ENCODE peak calls at places on chromosomes 13 and 19, in four cellular contexts. One of them, this sample, is unnamed.

GRCh38 chr13:78437781-78438180 is 165.6 kb downstream of the POU4F1 start:
- DNase-seq in psoas muscle: no peak
- DNase-seq in fibroblast of mammary gland: no peak
- DNase-seq in astrocyte of the spinal cord: no peak
- DNase-seq in this sample: no peak

GRCh38 chr13:97122381-97122996 is 99.6 kb upstream of the MBNL2 start:
- DNase-seq in psoas muscle: no peak
- DNase-seq in fibroblast of mammary gland: peak; percentile 76
- DNase-seq in astrocyte of the spinal cord: peak; percentile 69
- DNase-seq in this sample: peak; percentile 78

GRCh38 chr19:2478324-2478755 is 2.4 kb downstream of the GADD45B start:
- DNase-seq in psoas muscle: peak; percentile 77
- DNase-seq in fibroblast of mammary gland: peak; percentile 72
- DNase-seq in astrocyte of the spinal cord: peak; percentile 71
- DNase-seq in this sample: peak; percentile 81

GRCh38 chr13:23866420-23867026 is 22.7 kb downstream of the MIPEP start:
- DNase-seq in psoas muscle: no peak
- DNase-seq in fibroblast of mammary gland: peak; percentile 44
- DNase-seq in astrocyte of the spinal cord: no peak
- DNase-seq in this sample: no peak

GRCh38 chr19:15448778-15449619 is 757 bp downstream of the WIZ start:
- DNase-seq in psoas muscle: no peak
- DNase-seq in fibroblast of mammary gland: no peak
- DNase-seq in astrocyte of the spinal cord: no peak
- DNase-seq in this sample: peak; percentile 41

GRCh38 chr19:39236527-39236926 is 8.3 kb downstream of the IFNL3 start:
- DNase-seq in psoas muscle: no peak
- DNase-seq in fibroblast of mammary gland: no peak
- DNase-seq in astrocyte of the spinal cord: no peak
- DNase-seq in this sample: no peak

GRCh38 chr19:5342573-5343201 is 2.1 kb upstream of the PTPRS start:
- DNase-seq in psoas muscle: no peak
- DNase-seq in fibroblast of mammary gland: no peak
- DNase-seq in astrocyte of the spinal cord: no peak
- DNase-seq in this sample: no peak

GRCh38 chr13:97030705-97031452 is 36.6 kb upstream of the OXGR1 start:
- DNase-seq in psoas muscle: no peak
- DNase-seq in fibroblast of mammary gland: peak; percentile 77
- DNase-seq in astrocyte of the spinal cord: peak; percentile 66
- DNase-seq in this sample: peak; percentile 67

GRCh38 chr13:41059896-41060722 is 1.2 kb upstream of the WBP4 start:
- DNase-seq in psoas muscle: peak; percentile 94
- DNase-seq in fibroblast of mammary gland: peak; percentile 89
- DNase-seq in astrocyte of the spinal cord: peak; percentile 92
- DNase-seq in this sample: peak; percentile 90

GRCh38 chr19:7461841-7462629 is 26.8 kb downstream of the PEX11G start:
- DNase-seq in psoas muscle: no peak
- DNase-seq in fibroblast of mammary gland: no peak
- DNase-seq in astrocyte of the spinal cord: no peak
- DNase-seq in this sample: no peak

GRCh38 chr19:6730153-6730804 is 7.1 kb downstream of the GPR108 start:
- DNase-seq in psoas muscle: no peak
- DNase-seq in fibroblast of mammary gland: peak; percentile 12
- DNase-seq in astrocyte of the spinal cord: no peak
- DNase-seq in this sample: no peak

GRCh38 chr19:16627194-16627927 is 643 bp downstream of the MED26 start:
- DNase-seq in psoas muscle: no peak
- DNase-seq in fibroblast of mammary gland: no peak
- DNase-seq in astrocyte of the spinal cord: no peak
- DNase-seq in this sample: no peak

GRCh38 chr13:37526710-37527446 is 71.7 kb downstream of the POSTN start:
- DNase-seq in psoas muscle: no peak
- DNase-seq in fibroblast of mammary gland: peak; percentile 94
- DNase-seq in astrocyte of the spinal cord: peak; percentile 65
- DNase-seq in this sample: peak; percentile 37

GRCh38 chr13:106432636-106433035 is 102.8 kb downstream of the EFNB2 start:
- DNase-seq in psoas muscle: no peak
- DNase-seq in fibroblast of mammary gland: peak; percentile 33
- DNase-seq in astrocyte of the spinal cord: no peak
- DNase-seq in this sample: peak; percentile 20

GRCh38 chr13:31276386-31276785 is 76.6 kb downstream of the B3GLCT start:
- DNase-seq in psoas muscle: no peak
- DNase-seq in fibroblast of mammary gland: no peak
- DNase-seq in astrocyte of the spinal cord: no peak
- DNase-seq in this sample: no peak

GRCh38 chr13:79307866-79308298 is 98.2 kb downstream of the RBM26 start:
- DNase-seq in psoas muscle: no peak
- DNase-seq in fibroblast of mammary gland: peak; percentile 52
- DNase-seq in astrocyte of the spinal cord: peak; percentile 11
- DNase-seq in this sample: peak; percentile 24

GRCh38 chr13:88979465-88980180 is 1308.5 kb downstream of the SLITRK5 start:
- DNase-seq in psoas muscle: no peak
- DNase-seq in fibroblast of mammary gland: no peak
- DNase-seq in astrocyte of the spinal cord: no peak
- DNase-seq in this sample: no peak

GRCh38 chr13:44803390-44803789 is 185.9 kb downstream of the NUFIP1 start:
- DNase-seq in psoas muscle: no peak
- DNase-seq in fibroblast of mammary gland: no peak
- DNase-seq in astrocyte of the spinal cord: no peak
- DNase-seq in this sample: no peak

GRCh38 chr19:2273356-2274184 is 8.4 kb downstream of the PEAK3 start:
- DNase-seq in psoas muscle: peak; percentile 84
- DNase-seq in fibroblast of mammary gland: peak; percentile 73
- DNase-seq in astrocyte of the spinal cord: peak; percentile 54
- DNase-seq in this sample: peak; percentile 82

GRCh38 chr13:60226507-60226906 is 62.8 kb upstream of the DIAPH3 start:
- DNase-seq in psoas muscle: no peak
- DNase-seq in fibroblast of mammary gland: peak; percentile 35
- DNase-seq in astrocyte of the spinal cord: peak; percentile 6
- DNase-seq in this sample: peak; percentile 36

GRCh38 chr13:33251131-33251629 is 34.4 kb downstream of the STARD13 start:
- DNase-seq in psoas muscle: peak; percentile 34
- DNase-seq in fibroblast of mammary gland: peak; percentile 98
- DNase-seq in astrocyte of the spinal cord: peak; percentile 97
- DNase-seq in this sample: peak; percentile 96

GRCh38 chr19:28601723-28602440 is 611.1 kb downstream of the UQCRFS1 start:
- DNase-seq in psoas muscle: no peak
- DNase-seq in fibroblast of mammary gland: no peak
- DNase-seq in astrocyte of the spinal cord: no peak
- DNase-seq in this sample: no peak
- H3K4me3 ChIP-seq in psoas muscle: no peak overlapping the region
- H3K4me3 ChIP-seq in fibroblast of mammary gland: no peak overlapping the region
- H3K4me3 ChIP-seq in astrocyte of the spinal cord: no peak overlapping the region
- H3K4me3 ChIP-seq in this sample: no peak overlapping the region

GRCh38 chr13:73722120-73722519 is 412.1 kb downstream of the KLF12 start:
- DNase-seq in psoas muscle: no peak
- DNase-seq in fibroblast of mammary gland: peak; percentile 58
- DNase-seq in astrocyte of the spinal cord: peak; percentile 61
- DNase-seq in this sample: peak; percentile 20
- TF ChIP-seq CTCF in psoas muscle: no peak
- TF ChIP-seq CTCF in fibroblast of mammary gland: peak; percentile 48
- TF ChIP-seq CTCF in astrocyte of the spinal cord: peak; percentile 52
- TF ChIP-seq CTCF in this sample: peak; percentile 46

GRCh38 chr19:51798127-51798526 is 3.2 kb downstream of the FPR3 start:
- DNase-seq in psoas muscle: no peak
- DNase-seq in fibroblast of mammary gland: no peak
- DNase-seq in astrocyte of the spinal cord: no peak
- DNase-seq in this sample: no peak

GRCh38 chr19:51799998-51800848 is 5.3 kb downstream of the FPR3 start:
- DNase-seq in psoas muscle: no peak
- DNase-seq in fibroblast of mammary gland: peak; percentile 61
- DNase-seq in astrocyte of the spinal cord: peak; percentile 6
- DNase-seq in this sample: peak; percentile 12

GRCh38 chr19:51800849-51801244 is 5.9 kb downstream of the FPR3 start:
- DNase-seq in psoas muscle: no peak
- DNase-seq in fibroblast of mammary gland: no peak
- DNase-seq in astrocyte of the spinal cord: no peak
- DNase-seq in this sample: no peak

GRCh38 chr19:51798958-51799310 is 4.0 kb downstream of the FPR3 start:
- DNase-seq in psoas muscle: peak; percentile 45
- DNase-seq in fibroblast of mammary gland: no peak
- DNase-seq in astrocyte of the spinal cord: no peak
- DNase-seq in this sample: no peak

GRCh38 chr19:51799311-51799997 is 4.5 kb downstream of the FPR3 start:
- DNase-seq in psoas muscle: peak; percentile 73
- DNase-seq in fibroblast of mammary gland: peak; percentile 97
- DNase-seq in astrocyte of the spinal cord: peak; percentile 94
- DNase-seq in this sample: peak; percentile 95
- H3K4me3 ChIP-seq in psoas muscle: no peak overlapping the region
- H3K4me3 ChIP-seq in fibroblast of mammary gland: peak overlapping the region; percentile 1
- H3K4me3 ChIP-seq in astrocyte of the spinal cord: no peak overlapping the region
- H3K4me3 ChIP-seq in this sample: peak overlapping the region; percentile 12

GRCh38 chr13:68440874-68441273 is 1210.7 kb upstream of the PCDH9 start:
- DNase-seq in psoas muscle: no peak
- DNase-seq in fibroblast of mammary gland: no peak
- DNase-seq in astrocyte of the spinal cord: no peak
- DNase-seq in this sample: no peak

DNA sequence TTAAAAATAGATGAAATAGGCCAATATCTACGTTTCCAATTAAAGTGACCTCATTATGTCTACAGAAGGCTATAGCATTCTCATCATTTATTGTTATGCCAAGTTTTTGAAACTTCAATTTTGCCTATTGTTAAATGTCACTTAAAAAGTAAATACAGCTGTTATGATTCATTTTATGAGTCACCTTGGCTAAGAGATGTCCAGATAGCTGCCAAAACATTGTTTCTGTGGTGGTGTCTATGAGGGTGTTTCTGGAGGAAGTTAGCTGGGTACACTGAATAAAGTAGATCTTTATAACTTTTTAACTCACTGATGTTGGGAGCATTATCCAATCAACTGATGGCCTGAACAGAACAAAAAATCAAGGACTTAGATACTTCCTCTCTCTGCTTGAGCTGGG is 1209.7 kb upstream of the PCDH9 start:
- DNase-seq in psoas muscle: no peak
- DNase-seq in fibroblast of mammary gland: peak; percentile 34
- DNase-seq in astrocyte of the spinal cord: peak; percentile 81
- DNase-seq in this sample: no peak
- TF ChIP-seq CTCF in psoas muscle: no peak
- TF ChIP-seq CTCF in fibroblast of mammary gland: no peak
- TF ChIP-seq CTCF in astrocyte of the spinal cord: no peak
- TF ChIP-seq CTCF in this sample: no peak

DNA sequence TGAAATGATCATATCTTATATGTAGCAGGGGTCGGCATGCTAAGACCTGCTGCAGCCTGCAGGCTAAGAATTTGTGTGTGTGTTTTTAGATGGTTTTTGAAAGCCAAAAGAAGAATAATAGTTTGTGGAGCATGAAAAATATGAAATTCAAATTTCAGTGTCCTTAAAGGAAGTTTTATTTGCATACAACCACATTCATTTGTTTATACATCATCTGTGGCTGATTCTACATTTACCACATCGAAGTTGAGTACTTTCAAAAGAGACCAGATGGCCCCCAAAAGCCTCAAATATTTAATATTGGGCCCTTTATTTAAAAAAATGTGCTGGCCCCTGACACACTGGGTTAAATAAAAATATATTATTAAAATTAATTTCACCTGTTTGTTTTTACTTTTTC is 1.3 kb downstream of the HAS1 start:
- DNase-seq in psoas muscle: no peak
- DNase-seq in fibroblast of mammary gland: no peak
- DNase-seq in astrocyte of the spinal cord: no peak
- DNase-seq in this sample: no peak
- H3K4me3 ChIP-seq in psoas muscle: no peak overlapping the region
- H3K4me3 ChIP-seq in fibroblast of mammary gland: no peak overlapping the region
- H3K4me3 ChIP-seq in astrocyte of the spinal cord: no peak overlapping the region
- H3K4me3 ChIP-seq in this sample: no peak overlapping the region

DNA sequence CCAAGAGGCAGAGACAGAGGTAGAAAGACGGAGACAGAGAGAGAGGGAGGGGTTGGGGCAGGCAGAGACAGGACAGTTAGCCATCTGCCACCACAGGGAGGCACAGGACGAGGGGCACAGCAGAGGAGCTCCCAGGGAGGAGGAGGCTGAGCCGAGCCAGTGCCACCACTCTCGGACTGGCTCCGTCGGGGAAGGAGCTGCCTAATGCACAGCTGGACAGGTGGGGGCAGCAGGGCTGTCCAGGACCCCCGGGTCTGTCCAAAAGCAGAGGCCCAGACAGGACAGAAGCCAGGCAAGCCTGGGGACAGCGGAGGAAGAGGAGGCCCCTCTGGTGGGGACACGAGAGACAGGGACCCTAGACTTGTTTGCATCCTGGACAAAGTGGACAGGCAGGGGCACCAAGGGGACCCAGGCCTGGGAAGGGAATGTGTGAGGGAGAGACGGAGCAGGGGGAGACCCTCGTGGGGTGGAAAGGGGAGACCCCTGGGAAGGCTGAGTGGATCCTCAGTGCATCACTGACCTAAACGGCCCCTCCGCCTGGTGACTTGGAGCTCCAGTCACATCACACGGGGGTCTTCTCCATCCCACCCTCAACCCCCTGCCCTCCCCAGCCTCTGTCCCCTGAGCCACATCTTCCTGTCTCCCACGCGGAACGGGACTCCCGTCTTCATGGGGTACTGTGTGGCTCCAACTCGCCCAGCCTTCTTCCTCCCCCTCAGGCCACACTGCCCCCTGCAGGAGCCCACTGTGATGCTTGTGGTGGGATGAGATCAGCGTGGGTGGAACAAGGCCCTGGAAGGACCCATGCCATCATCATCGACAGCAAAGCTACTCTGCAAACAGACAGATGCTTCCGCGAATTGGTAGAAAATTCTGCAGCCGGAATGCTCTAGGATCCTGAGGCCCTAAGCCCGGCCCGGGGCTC is 889 bp downstream of the F10 start:
- DNase-seq in psoas muscle: no peak
- DNase-seq in fibroblast of mammary gland: no peak
- DNase-seq in astrocyte of the spinal cord: no peak
- DNase-seq in this sample: no peak
- TF ChIP-seq CTCF in psoas muscle: no peak
- TF ChIP-seq CTCF in fibroblast of mammary gland: peak; percentile 33
- TF ChIP-seq CTCF in astrocyte of the spinal cord: peak; percentile 35
- TF ChIP-seq CTCF in this sample: peak; percentile 18

DNA sequence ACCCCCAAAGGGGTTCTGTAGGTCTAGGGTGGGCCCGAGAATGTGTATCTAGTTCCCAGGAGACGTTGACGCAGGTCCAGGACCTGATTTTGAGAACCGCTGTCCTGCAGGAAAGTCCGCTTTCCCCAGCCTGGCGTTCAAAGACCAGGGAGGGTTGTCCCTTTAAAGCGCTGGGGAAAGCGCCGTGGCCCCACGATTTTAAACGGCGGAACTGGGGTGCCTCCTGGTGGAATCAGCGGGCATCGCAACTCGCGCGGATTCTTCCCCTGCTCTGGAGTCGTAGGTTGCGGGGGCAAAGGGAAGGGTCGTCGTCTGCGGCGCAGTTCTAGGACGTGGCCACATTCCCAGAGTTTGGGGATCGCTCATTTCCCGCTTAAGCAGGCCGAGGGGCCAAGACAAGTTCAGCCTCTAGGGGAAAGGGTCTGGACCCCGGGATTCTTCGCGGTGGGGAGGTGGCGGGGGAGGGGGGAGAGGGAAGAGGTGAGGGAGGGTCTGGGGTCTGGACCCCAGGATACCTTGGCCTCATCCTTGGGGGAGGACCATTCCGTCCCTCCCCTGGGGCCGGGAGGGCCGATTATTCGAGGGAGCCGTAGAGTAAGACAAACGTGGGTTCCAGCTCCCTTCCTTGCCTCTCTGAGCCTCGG is 7.7 kb downstream of the PNMA8B start:
- DNase-seq in psoas muscle: peak; percentile 79
- DNase-seq in fibroblast of mammary gland: peak; percentile 71
- DNase-seq in astrocyte of the spinal cord: peak; percentile 62
- DNase-seq in this sample: peak; percentile 50
- H3K4me3 ChIP-seq in psoas muscle: peak overlapping the region; percentile 53
- H3K4me3 ChIP-seq in fibroblast of mammary gland: peak overlapping the region; percentile 38
- H3K4me3 ChIP-seq in astrocyte of the spinal cord: peak overlapping the region; percentile 29
- H3K4me3 ChIP-seq in this sample: peak overlapping the region; percentile 40

GRCh38 chr13:113742000-113742441 is 17.0 kb upstream of the TMEM255B start:
- DNase-seq in psoas muscle: peak; percentile 47
- DNase-seq in fibroblast of mammary gland: peak; percentile 58
- DNase-seq in astrocyte of the spinal cord: no peak
- DNase-seq in this sample: peak; percentile 87
- TF ChIP-seq CTCF in psoas muscle: no peak
- TF ChIP-seq CTCF in fibroblast of mammary gland: peak; percentile 16
- TF ChIP-seq CTCF in astrocyte of the spinal cord: peak; percentile 39
- TF ChIP-seq CTCF in this sample: no peak

This sample was measured in foreskin fibroblast.